ENCODE peak calls at places on chromosomes 1 and 21, in five cellular contexts. One of them, this sample, is unnamed.

GRCh38 chr21:14880922-14881321 is 183.9 kb downstream of the NRIP1 start:
- DNase-seq in H9: no peak
- DNase-seq in neuronal stem cell: no peak
- DNase-seq in IMR-90: peak
- DNase-seq in mesenchymal stem cell: peak
- DNase-seq in this sample: peak

GRCh38 chr1:160204526-160205241 is 500 bp upstream of the PEA15 start:
- DNase-seq in H9: no peak
- DNase-seq in neuronal stem cell: no peak
- DNase-seq in IMR-90: no peak
- DNase-seq in mesenchymal stem cell: peak
- DNase-seq in this sample: peak

GRCh38 chr21:27954806-27955205 is 987.9 kb upstream of the ADAMTS5 start:
- DNase-seq in H9: no peak
- DNase-seq in neuronal stem cell: no peak
- DNase-seq in IMR-90: peak
- DNase-seq in mesenchymal stem cell: peak
- DNase-seq in this sample: no peak

GRCh38 chr1:231091415-231091814 is 51.4 kb upstream of the FAM89A start:
- DNase-seq in H9: no peak
- DNase-seq in neuronal stem cell: no peak
- DNase-seq in IMR-90: no peak
- DNase-seq in mesenchymal stem cell: no peak
- DNase-seq in this sample: no peak

GRCh38 chr1:198496216-198497143 is 44.0 kb downstream of the ATP6V1G3 start:
- DNase-seq in H9: no peak
- DNase-seq in neuronal stem cell: no peak
- DNase-seq in IMR-90: peak
- DNase-seq in mesenchymal stem cell: peak
- DNase-seq in this sample: no peak

GRCh38 chr21:27694667-27695066 is 727.8 kb upstream of the ADAMTS5 start:
- DNase-seq in H9: no peak
- DNase-seq in neuronal stem cell: no peak
- DNase-seq in IMR-90: no peak
- DNase-seq in mesenchymal stem cell: no peak
- DNase-seq in this sample: peak

GRCh38 chr1:53460666-53461328 is 1.6 kb downstream of the DMRTB1 start:
- DNase-seq in H9: no peak
- DNase-seq in neuronal stem cell: no peak
- DNase-seq in IMR-90: no peak
- DNase-seq in mesenchymal stem cell: no peak
- DNase-seq in this sample: no peak

GRCh38 chr21:45248893-45249381 is 38.8 kb downstream of the POFUT2 start:
- DNase-seq in H9: peak
- DNase-seq in neuronal stem cell: no peak
- DNase-seq in IMR-90: peak
- DNase-seq in mesenchymal stem cell: no peak
- DNase-seq in this sample: peak

GRCh38 chr1:149986486-149987296 is 23.8 kb downstream of the OTUD7B start:
- DNase-seq in H9: no peak
- DNase-seq in neuronal stem cell: no peak
- DNase-seq in IMR-90: peak
- DNase-seq in mesenchymal stem cell: peak
- DNase-seq in this sample: peak

GRCh38 chr1:53704804-53705445 is 34.0 kb downstream of the GLIS1 start:
- DNase-seq in H9: no peak
- DNase-seq in neuronal stem cell: no peak
- DNase-seq in IMR-90: no peak
- DNase-seq in mesenchymal stem cell: no peak
- DNase-seq in this sample: peak

GRCh38 chr1:21239181-21239580 is 51.1 kb downstream of the ECE1 start:
- DNase-seq in H9: no peak
- DNase-seq in neuronal stem cell: no peak
- DNase-seq in IMR-90: peak
- DNase-seq in mesenchymal stem cell: no peak
- DNase-seq in this sample: no peak

GRCh38 chr1:32028746-32029145 is 15.1 kb downstream of the KHDRBS1 start:
- DNase-seq in H9: no peak
- DNase-seq in neuronal stem cell: no peak
- DNase-seq in IMR-90: peak
- DNase-seq in mesenchymal stem cell: peak
- DNase-seq in this sample: no peak

GRCh38 chr1:201648066-201648910 is 109.4 kb downstream of the NAV1 start:
- DNase-seq in H9: peak
- DNase-seq in neuronal stem cell: peak
- DNase-seq in IMR-90: peak
- DNase-seq in mesenchymal stem cell: peak
- DNase-seq in this sample: peak

GRCh38 chr1:26469558-26469957 is 2.7 kb upstream of the HMGN2 start:
- DNase-seq in H9: no peak
- DNase-seq in neuronal stem cell: no peak
- DNase-seq in IMR-90: no peak
- DNase-seq in mesenchymal stem cell: no peak
- DNase-seq in this sample: no peak

GRCh38 chr1:26321315-26322041 is 3.7 kb downstream of the CD52 start:
- DNase-seq in H9: peak
- DNase-seq in neuronal stem cell: peak
- DNase-seq in IMR-90: peak
- DNase-seq in mesenchymal stem cell: peak
- DNase-seq in this sample: peak

GRCh38 chr1:98049370-98050115 is 128.7 kb upstream of the DPYD start:
- DNase-seq in H9: peak
- DNase-seq in neuronal stem cell: no peak
- DNase-seq in IMR-90: peak
- DNase-seq in mesenchymal stem cell: no peak
- DNase-seq in this sample: peak

GRCh38 chr1:75614455-75615379 is 3.8 kb upstream of the SLC44A5 start:
- DNase-seq in H9: peak
- DNase-seq in neuronal stem cell: peak
- DNase-seq in IMR-90: peak
- DNase-seq in mesenchymal stem cell: peak
- DNase-seq in this sample: peak

GRCh38 chr1:26020390-26020789 is 1.2 kb upstream of the EXTL1 start:
- DNase-seq in H9: no peak
- DNase-seq in neuronal stem cell: no peak
- DNase-seq in IMR-90: peak
- DNase-seq in mesenchymal stem cell: no peak
- DNase-seq in this sample: no peak

GRCh38 chr1:189205863-189206262 is 1271.8 kb downstream of the BRINP3 start:
- DNase-seq in H9: no peak
- DNase-seq in neuronal stem cell: no peak
- DNase-seq in IMR-90: peak
- DNase-seq in mesenchymal stem cell: no peak
- DNase-seq in this sample: no peak

DNA sequence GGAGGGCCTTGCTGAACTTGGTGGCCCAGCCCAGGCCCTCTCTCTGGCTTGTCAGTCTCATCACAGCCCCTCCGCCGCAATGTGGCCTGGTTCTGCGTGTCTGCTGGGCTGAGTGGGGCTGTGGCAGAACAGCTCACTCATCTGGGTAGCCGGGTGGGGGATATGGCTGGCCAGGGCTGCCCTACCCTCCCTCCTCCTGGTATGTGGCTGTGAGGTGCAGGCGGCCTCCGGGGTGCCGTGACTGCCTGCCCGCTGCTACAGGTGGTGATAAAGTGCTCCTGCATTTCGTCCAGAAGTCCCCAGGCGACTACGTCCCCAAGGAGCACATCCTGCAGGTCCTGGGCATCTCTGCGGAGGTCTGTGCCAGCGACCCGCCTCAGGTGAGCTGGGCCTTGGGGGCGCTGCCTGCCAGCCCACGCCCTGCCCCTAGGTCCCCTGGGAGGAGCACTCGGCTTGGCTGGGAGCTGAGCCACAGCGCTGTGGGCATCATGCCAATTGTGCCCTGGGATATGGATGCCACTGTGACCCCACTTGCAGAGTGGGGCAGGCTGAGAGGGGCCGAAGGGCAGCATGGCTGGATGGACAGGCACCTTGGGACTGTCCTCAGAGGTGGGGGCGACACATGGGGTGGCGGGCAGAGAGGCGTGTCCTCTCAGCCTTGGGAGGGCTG is 2.2 kb downstream of the PRXL2B start:
- DNase-seq in H9: no peak
- DNase-seq in neuronal stem cell: no peak
- DNase-seq in IMR-90: no peak
- DNase-seq in mesenchymal stem cell: no peak
- DNase-seq in this sample: no peak
- H4K8ac ChIP-seq in H9: no peak
- H4K8ac ChIP-seq in neuronal stem cell: no peak
- H4K8ac ChIP-seq in IMR-90: no peak
- H4K8ac ChIP-seq in mesenchymal stem cell: no peak
- H4K8ac ChIP-seq in this sample: no peak

GRCh38 chr1:38476784-38477175 is 382.8 kb downstream of the RRAGC start:
- DNase-seq in H9: no peak
- DNase-seq in neuronal stem cell: no peak
- DNase-seq in IMR-90: no peak
- DNase-seq in mesenchymal stem cell: no peak
- DNase-seq in this sample: no peak

GRCh38 chr1:38475624-38476005 is 384.0 kb downstream of the RRAGC start:
- DNase-seq in H9: no peak
- DNase-seq in neuronal stem cell: no peak
- DNase-seq in IMR-90: no peak
- DNase-seq in mesenchymal stem cell: no peak
- DNase-seq in this sample: no peak

GRCh38 chr1:38476111-38476783 is 383.3 kb downstream of the RRAGC start:
- DNase-seq in H9: peak
- DNase-seq in neuronal stem cell: peak
- DNase-seq in IMR-90: no peak
- DNase-seq in mesenchymal stem cell: no peak
- DNase-seq in this sample: peak

GRCh38 chr1:38474738-38475623 is 384.6 kb downstream of the RRAGC start:
- DNase-seq in H9: no peak
- DNase-seq in neuronal stem cell: no peak
- DNase-seq in IMR-90: no peak
- DNase-seq in mesenchymal stem cell: no peak
- DNase-seq in this sample: peak

DNA sequence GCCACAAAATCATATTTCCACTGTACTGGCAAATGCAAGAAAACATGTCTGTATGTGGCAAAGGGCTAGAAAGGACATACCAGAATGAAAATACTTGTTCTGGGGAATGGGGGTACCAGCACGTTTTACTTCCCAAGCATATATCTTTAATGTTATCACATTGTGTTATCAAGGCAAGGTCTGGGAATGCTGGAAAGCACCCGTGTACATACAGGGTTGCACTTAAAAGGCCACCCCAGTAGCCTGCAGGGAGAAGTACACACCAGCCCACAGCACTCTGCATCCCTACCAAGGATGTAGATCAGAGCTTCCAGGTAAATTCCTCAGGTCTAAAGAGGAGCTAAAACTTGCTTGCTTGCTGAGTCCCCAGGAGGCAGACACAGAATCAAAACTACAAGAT is 381.8 kb downstream of the RRAGC start:
- DNase-seq in H9: no peak
- DNase-seq in neuronal stem cell: no peak
- DNase-seq in IMR-90: no peak
- DNase-seq in mesenchymal stem cell: no peak
- DNase-seq in this sample: no peak
- H3K4ac ChIP-seq in H9: no peak
- H3K4ac ChIP-seq in neuronal stem cell: no peak
- H3K4ac ChIP-seq in IMR-90: no peak
- H3K4ac ChIP-seq in mesenchymal stem cell: no peak
- H3K4ac ChIP-seq in this sample: no peak

GRCh38 chr1:193118803-193119730 is 2.8 kb upstream of the CDC73 start:
- DNase-seq in H9: no peak
- DNase-seq in neuronal stem cell: no peak
- DNase-seq in IMR-90: no peak
- DNase-seq in mesenchymal stem cell: no peak
- DNase-seq in this sample: no peak

GRCh38 chr1:193125369-193125768 is 3.5 kb downstream of the CDC73 start:
- DNase-seq in H9: no peak
- DNase-seq in neuronal stem cell: no peak
- DNase-seq in IMR-90: no peak
- DNase-seq in mesenchymal stem cell: no peak
- DNase-seq in this sample: no peak

GRCh38 chr1:193123751-193124150 is 1.9 kb downstream of the CDC73 start:
- DNase-seq in H9: no peak
- DNase-seq in neuronal stem cell: no peak
- DNase-seq in IMR-90: no peak
- DNase-seq in mesenchymal stem cell: no peak
- DNase-seq in this sample: peak

GRCh38 chr1:193120604-193121166 is 1.1 kb upstream of the CDC73 start:
- DNase-seq in H9: no peak
- DNase-seq in neuronal stem cell: no peak
- DNase-seq in IMR-90: no peak
- DNase-seq in mesenchymal stem cell: no peak
- DNase-seq in this sample: no peak

DNA sequence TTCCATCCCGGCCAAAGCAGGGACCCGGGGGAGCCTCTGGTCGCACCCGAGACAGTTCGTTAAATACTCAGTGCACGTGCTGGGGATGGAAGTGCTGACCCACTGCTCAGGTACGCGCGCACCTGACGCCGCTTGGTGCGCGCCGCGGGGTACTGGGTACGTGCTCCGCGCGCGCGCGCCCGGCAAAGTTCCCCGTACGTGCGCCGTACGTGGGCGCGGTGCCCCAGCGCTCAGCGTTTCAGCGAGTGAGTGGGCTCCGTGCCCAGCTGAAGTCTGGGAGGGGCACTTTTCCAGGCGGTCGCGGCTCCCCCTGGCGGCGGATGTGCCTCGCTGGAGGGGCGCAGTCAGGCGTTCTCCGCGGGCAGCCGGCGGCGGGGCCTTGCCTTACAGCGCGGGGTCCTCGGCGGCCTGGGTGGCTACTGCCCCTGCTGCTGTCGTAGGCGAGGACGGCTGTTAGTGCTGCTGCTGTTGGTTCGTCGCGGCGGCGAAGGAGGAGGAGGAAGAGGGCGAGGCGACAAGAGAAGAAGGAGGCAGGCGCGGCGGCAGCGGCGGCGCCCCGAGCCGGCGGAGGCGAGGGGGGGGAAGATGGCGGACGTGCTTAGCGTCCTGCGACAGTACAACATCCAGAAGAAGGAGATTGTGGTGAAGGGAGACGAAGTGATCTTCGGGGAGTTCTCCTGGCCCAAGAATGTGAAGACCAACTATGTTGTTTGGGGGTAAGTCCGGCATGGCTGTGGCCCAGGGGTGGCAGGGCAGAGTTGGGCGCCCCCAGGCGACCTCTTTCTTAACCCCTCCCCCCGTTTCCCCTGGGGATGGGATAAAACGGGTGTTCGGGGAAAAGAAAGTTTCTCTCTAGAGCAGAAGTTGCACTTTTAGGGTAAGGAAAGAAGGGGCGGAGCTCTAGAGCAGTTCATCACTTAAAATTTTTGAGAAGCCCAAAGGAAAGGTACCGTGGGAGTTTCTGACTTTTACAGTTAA is at the start of gene CDC73:
- DNase-seq in H9: peak
- DNase-seq in neuronal stem cell: peak
- DNase-seq in IMR-90: peak
- DNase-seq in mesenchymal stem cell: peak
- DNase-seq in this sample: peak
- H3K23ac ChIP-seq in H9: no peak
- H3K23ac ChIP-seq in neuronal stem cell: peak
- H3K23ac ChIP-seq in IMR-90: peak
- H3K23ac ChIP-seq in mesenchymal stem cell: peak
- H3K23ac ChIP-seq in this sample: no peak

DNA sequence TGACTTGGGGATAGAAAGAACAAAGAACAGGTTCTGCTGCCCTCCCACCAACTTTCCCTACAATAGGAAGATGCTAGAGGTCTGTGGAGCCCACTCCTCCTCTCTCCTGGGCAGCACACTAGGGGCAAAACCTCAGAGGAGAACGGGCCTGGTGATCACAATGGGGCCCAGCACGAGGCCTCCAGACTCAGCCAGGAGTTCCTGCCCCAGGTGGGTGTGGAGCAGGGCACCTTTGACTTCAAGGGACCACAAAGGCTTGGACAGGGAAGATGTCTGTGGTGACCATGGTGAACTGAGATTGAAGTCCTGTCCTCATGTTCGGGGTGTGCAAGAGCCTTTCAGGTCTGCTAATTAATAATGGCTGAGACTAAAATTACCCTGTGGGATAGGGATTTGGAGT is 88.8 kb downstream of the LAMC2 start:
- DNase-seq in H9: peak
- DNase-seq in neuronal stem cell: no peak
- DNase-seq in IMR-90: no peak
- DNase-seq in mesenchymal stem cell: no peak
- DNase-seq in this sample: no peak
- H4K8ac ChIP-seq in H9: no peak
- H4K8ac ChIP-seq in neuronal stem cell: no peak
- H4K8ac ChIP-seq in IMR-90: peak
- H4K8ac ChIP-seq in mesenchymal stem cell: no peak
- H4K8ac ChIP-seq in this sample: no peak

This sample was measured in mesendoderm.